ENCODE peak calls at places on chromosomes 13 and 19, in four cellular contexts. V, J, C and Y are unnamed samples. For H3K27me3, the result is how much of the 10 kb centered on the place peaks cover.

GRCh38 chr19:7792286-7792685 is 29.2 kb downstream of the CLEC4M start:
- DNase-seq in V (peak), J (no peak), C (no peak), Y (no peak)

GRCh38 chr13:22061806-22062391 is 391.0 kb downstream of the FGF9 start:
- DNase-seq in V (no peak), J (no peak), C (no peak), Y (no peak)

GRCh38 chr19:41505105-41505504 is 62.1 kb downstream of the ERICH4 start:
- DNase-seq in V (no peak), J (no peak), C (no peak), Y (no peak)

GRCh38 chr13:92175330-92175729 is 776.9 kb downstream of the GPC5 start:
- DNase-seq in V (peak), J (peak), C (no peak), Y (no peak)

GRCh38 chr13:35716186-35716585 is 239.7 kb upstream of the MAB21L1 start:
- DNase-seq in V (no peak), J (peak), C (peak), Y (no peak)

GRCh38 chr19:45779231-45780145 is 2.8 kb downstream of the DMPK start:
- DNase-seq in V (no peak), J (no peak), C (peak), Y (peak)

GRCh38 chr13:39554371-39554770 is 48.6 kb downstream of the LHFPL6 start:
- DNase-seq in V (no peak), J (no peak), C (no peak), Y (no peak)

GRCh38 chr19:28705008-28705407 is 507.9 kb downstream of the UQCRFS1 start:
- DNase-seq in V (peak), J (peak), C (no peak), Y (no peak)

GRCh38 chr13:112102243-112102642 is 35.3 kb downstream of the SOX1 start:
- DNase-seq in V (no peak), J (no peak), C (no peak), Y (peak)

GRCh38 chr13:41361501-41361900 is 50.4 kb downstream of the NAA16 start:
- DNase-seq in V (peak), J (no peak), C (no peak), Y (no peak)

GRCh38 chr13:58893396-58893795 is 1261.9 kb downstream of the PCDH17 start:
- DNase-seq in V (no peak), J (no peak), C (no peak), Y (no peak)

GRCh38 chr19:27974082-27974513 is 1238.9 kb downstream of the UQCRFS1 start:
- DNase-seq in V (peak), J (no peak), C (no peak), Y (no peak)

GRCh38 chr13:88919970-88920628 is 1248.9 kb downstream of the SLITRK5 start:
- DNase-seq in V (no peak), J (peak), C (no peak), Y (no peak)

GRCh38 chr13:114027046-114027760 is 53.3 kb upstream of the C13orf46 start:
- DNase-seq in V (no peak), J (peak), C (no peak), Y (no peak)

GRCh38 chr13:97948041-97948440 is 5.4 kb upstream of the IPO5 start:
- DNase-seq in V (no peak), J (no peak), C (no peak), Y (no peak)

GRCh38 chr13:36157475-36157874 is 26.3 kb upstream of the DCLK1 start:
- DNase-seq in V (no peak), J (no peak), C (no peak), Y (no peak)

GRCh38 chr13:23950736-23951510 is 53.6 kb upstream of the C1QTNF9B start:
- DNase-seq in V (no peak), J (no peak), C (no peak), Y (no peak)

GRCh38 chr13:24005711-24006281 is 108.5 kb upstream of the C1QTNF9B start:
- DNase-seq in V (no peak), J (no peak), C (no peak), Y (no peak)

GRCh38 chr19:47210689-47211316 is 20.2 kb downstream of the BBC3 start:
- DNase-seq in V (peak), J (peak), C (peak), Y (peak)

GRCh38 chr19:48918071-48918470 is 15.4 kb upstream of the DHDH start:
- DNase-seq in V (no peak), J (no peak), C (no peak), Y (no peak)

GRCh38 chr13:32026619-32027018 is 5.0 kb upstream of the FRY start:
- DNase-seq in V (no peak), J (no peak), C (no peak), Y (no peak)

GRCh38 chr13:33577037-33577436 is 240.9 kb upstream of the RFC3 start:
- DNase-seq in V (no peak), J (peak), C (no peak), Y (no peak)

GRCh38 chr19:16566161-16566560 is 6.1 kb downstream of the SLC35E1 start:
- DNase-seq in V (no peak), J (no peak), C (no peak), Y (no peak)

GRCh38 chr13:30319130-30319529 is 11.8 kb upstream of the KATNAL1 start:
- DNase-seq in V (no peak), J (no peak), C (no peak), Y (no peak)
- H3K27ac ChIP-seq in V (no peak), J (no peak), C (no peak), Y (no peak)

GRCh38 chr19:17998827-17999150 is 9.2 kb upstream of the ARRDC2 start:
- DNase-seq in V (no peak), J (no peak), C (no peak), Y (peak)

GRCh38 chr19:17999685-18000479 is 8.1 kb upstream of the ARRDC2 start:
- DNase-seq in V (no peak), J (no peak), C (no peak), Y (peak)

GRCh38 chr19:17993076-17993813 is 14.7 kb upstream of the ARRDC2 start:
- DNase-seq in V (no peak), J (no peak), C (no peak), Y (no peak)

GRCh38 chr19:17997969-17998826 is 9.8 kb upstream of the ARRDC2 start:
- DNase-seq in V (no peak), J (peak), C (no peak), Y (no peak)

DNA sequence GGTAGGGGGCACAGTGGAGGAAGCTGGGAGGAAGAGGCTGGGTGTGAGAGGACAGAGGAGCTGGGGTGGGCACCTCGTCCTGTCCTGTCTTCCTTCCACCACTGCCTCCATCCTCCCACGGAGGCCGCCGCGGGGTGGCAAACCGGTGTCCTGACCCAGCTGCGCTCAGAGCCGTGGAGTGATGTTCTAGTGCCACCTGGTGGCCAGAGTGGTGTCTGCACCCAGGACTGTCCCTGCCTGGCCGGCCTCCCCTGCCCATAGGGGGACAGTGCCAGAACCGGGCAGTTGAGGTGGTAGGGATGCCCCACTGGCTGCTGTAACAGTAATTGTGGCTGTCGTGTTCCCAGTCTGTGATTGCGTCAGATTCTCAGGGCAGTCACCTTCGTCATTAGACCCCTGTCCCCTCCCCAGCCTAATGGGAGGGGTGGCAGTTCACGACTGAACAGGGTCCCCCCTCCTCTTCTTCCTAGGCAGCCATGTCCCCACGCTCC is 11.1 kb upstream of the ARRDC2 start:
- DNase-seq in V (peak), J (peak), C (peak), Y (peak)
- H3K4me3 ChIP-seq in V (no peak), J (no peak), C (no peak), Y (no peak)

DNA sequence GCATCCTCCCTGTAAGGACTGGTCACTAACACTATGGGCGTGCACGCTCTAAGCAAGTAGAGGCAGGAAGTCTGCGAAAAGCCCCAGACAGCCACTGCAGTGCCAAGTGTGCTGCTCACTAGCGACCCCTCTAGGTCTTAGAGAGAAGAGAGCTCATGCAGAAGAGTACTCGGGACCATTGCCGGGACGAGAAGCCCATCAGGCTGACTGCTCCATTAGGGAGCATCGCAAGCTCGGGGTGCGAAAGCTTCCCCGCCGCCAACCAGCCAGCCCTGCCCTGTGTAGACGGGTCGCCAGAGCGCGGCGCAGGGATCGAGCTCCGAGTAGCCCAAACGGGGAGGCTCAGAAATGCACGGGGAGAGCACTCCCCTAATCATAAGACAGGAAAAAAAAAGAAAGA is 16.6 kb downstream of the POU4F1 start:
- DNase-seq in V (no peak), J (peak), C (no peak), Y (no peak)
- H3K27me3 ChIP-seq in V (under half), J (under half), C (half or more), Y (half or more)

GRCh38 chr19:52366414-52366824 is 3.3 kb upstream of the ZNF880 start:
- DNase-seq in V (no peak), J (no peak), C (no peak), Y (no peak)

GRCh38 chr19:52369463-52370340 is at the start of gene ZNF880:
- DNase-seq in V (peak), J (peak), C (peak), Y (peak)

DNA sequence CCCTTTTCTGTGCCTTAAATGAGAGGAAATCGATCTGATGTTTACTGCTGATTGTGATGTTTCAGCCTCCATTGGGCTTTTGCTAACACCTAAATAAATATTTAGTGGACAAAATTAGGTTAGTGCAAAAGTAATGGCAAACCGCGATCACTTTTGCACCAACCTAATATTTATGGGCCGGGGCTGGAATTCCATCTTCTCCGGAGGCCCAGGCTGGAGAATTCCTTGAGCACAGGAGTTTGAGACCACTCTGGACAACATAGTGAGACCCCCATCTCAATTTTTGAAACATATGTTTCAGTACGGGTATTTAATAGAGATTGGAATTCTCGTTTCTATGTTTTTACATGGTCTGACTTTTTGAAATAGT is 603 bp downstream of the ZNF880 start:
- DNase-seq in V (no peak), J (no peak), C (no peak), Y (no peak)
- H3K27ac ChIP-seq in V (peak), J (peak), C (peak), Y (peak)

DNA sequence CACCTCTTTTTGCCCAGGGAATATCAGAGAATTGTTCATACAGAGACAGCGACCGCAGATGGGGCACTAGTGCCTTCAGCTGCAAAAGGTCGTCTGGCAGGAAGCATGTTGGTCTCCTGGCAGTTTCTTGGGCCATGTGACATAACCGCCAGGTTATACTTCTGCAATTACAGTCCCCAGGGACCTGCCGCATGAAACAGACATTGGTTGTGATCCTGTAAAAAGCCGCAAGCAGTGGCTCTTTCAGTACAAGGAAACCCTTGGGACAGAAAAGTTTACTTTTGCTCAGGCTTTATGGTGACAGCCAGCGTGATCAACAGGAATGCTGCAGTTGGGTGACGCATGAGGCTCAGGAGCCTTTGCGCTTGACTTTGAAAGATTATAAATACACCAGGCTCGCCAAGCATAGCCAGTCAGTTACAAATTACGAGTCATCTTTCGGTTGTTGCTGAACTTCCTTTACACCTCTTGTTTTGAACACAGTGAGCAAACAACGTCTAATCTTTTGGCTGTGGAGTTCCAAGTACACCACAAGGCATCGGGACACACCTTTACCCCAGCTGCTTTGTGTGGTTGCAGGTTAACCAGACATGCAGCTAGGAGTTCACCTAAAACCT is 50.5 kb upstream of the UBE2L5 start:
- DNase-seq in V (peak), J (peak), C (no peak), Y (no peak)
- H3K4me3 ChIP-seq in V (no peak), J (no peak), C (no peak), Y (no peak)

DNA sequence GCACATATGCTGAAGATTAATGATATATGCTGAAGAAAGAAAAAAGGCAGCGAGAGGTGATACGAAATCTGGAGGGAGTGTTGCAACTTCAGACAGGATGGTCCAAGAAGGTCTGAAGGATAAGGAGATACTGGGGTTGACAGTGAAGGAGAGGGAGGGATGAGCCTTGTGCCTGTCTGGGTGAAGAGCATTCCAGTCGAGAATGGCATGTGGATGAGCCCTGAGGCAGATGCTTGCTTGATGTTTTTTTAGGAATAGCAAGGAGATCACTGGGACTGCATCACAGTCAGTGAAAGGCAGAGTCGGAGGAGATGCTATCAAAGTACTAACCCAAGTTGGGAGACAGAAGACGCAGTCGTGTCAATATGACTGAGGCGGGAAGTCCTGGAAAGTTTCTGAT is 13.3 kb upstream of the LAIR2 start:
- DNase-seq in V (no peak), J (no peak), C (no peak), Y (no peak)
- H3K27me3 ChIP-seq in V (under half), J (under half), C (under half), Y (under half)

GRCh38 chr19:35509861-35510625 is 3.4 kb downstream of the DMKN start:
- DNase-seq in V (no peak), J (peak), C (peak), Y (peak)
- H3K27ac ChIP-seq in V (no peak), J (no peak), C (no peak), Y (peak)

GRCh38 chr19:6393982-6394412 is 1.0 kb upstream of the GTF2F1 start:
- DNase-seq in V (no peak), J (no peak), C (no peak), Y (peak)
- H3K4me3 ChIP-seq in V (peak), J (peak), C (peak), Y (peak)